ENCODE peak calls at places on chromosomes 2 and 18, in ten cellular contexts. B, K, P, Q, G, A, U, C, I and Y are unnamed samples.

GRCh38 chr2:232296766-232297525 is 81.6 kb upstream of the ALPP start:
- DNase-seq in B (no peak), K (no peak), P (no peak), Q (no peak), G (no peak), A (no peak), U (no peak), C (no peak), I (no peak), Y (no peak)

GRCh38 chr18:28412521-28412920 is 235.6 kb upstream of the CDH2 start:
- DNase-seq in B (no peak), K (no peak), P (no peak), Q (no peak), G (no peak), A (no peak), U (no peak), C (no peak), I (no peak), Y (no peak)

GRCh38 chr2:1254662-1255372 is 158.4 kb upstream of the TPO start:
- DNase-seq in B (peak), K (no peak), P (no peak), Q (no peak), G (no peak), A (no peak), U (no peak), C (no peak), I (no peak), Y (no peak)

GRCh38 chr2:225064362-225064761 is 22.1 kb upstream of the DOCK10 start:
- DNase-seq in B (no peak), K (no peak), P (no peak), Q (no peak), G (no peak), A (no peak), U (no peak), C (no peak), I (no peak), Y (no peak)

GRCh38 chr2:45849491-45850283 is 198.2 kb downstream of the PRKCE start:
- DNase-seq in B (no peak), K (peak), P (no peak), Q (no peak), G (no peak), A (no peak), U (no peak), C (no peak), I (no peak), Y (no peak)

GRCh38 chr2:176079285-176079830 is 4.4 kb downstream of the EVX2 start:
- DNase-seq in B (no peak), K (no peak), P (no peak), Q (no peak), G (no peak), A (peak), U (no peak), C (no peak), I (no peak), Y (no peak)

GRCh38 chr2:236679906-236680305 is 110.3 kb downstream of the ACKR3 start:
- DNase-seq in B (no peak), K (peak), P (no peak), Q (no peak), G (no peak), A (no peak), U (no peak), C (no peak), I (no peak), Y (no peak)

GRCh38 chr2:89844221-89844943 is 1152.9 kb downstream of the RPIA start:
- DNase-seq in B (no peak), K (no peak), P (no peak), Q (no peak), G (peak), A (no peak), U (no peak), C (no peak), I (no peak), Y (no peak)

GRCh38 chr2:239464166-239465016 is 63.6 kb upstream of the HDAC4 start:
- DNase-seq in B (no peak), K (no peak), P (no peak), Q (no peak), G (no peak), A (peak), U (no peak), C (no peak), I (no peak), Y (no peak)

GRCh38 chr2:207499114-207499513 is 30.6 kb upstream of the CREB1 start:
- DNase-seq in B (no peak), K (no peak), P (no peak), Q (no peak), G (no peak), A (no peak), U (no peak), C (peak), I (no peak), Y (no peak)

GRCh38 chr18:21194871-21195771 is 46.9 kb upstream of the GREB1L start:
- DNase-seq in B (no peak), K (peak), P (no peak), Q (no peak), G (no peak), A (no peak), U (no peak), C (peak), I (no peak), Y (no peak)

GRCh38 chr18:27605107-27605834 is 420.2 kb upstream of the CHST9 start:
- DNase-seq in B (peak), K (peak), P (no peak), Q (peak), G (peak), A (no peak), U (no peak), C (no peak), I (peak), Y (no peak)

GRCh38 chr18:5600376-5601071 is 56.7 kb upstream of the EPB41L3 start:
- DNase-seq in B (no peak), K (peak), P (no peak), Q (no peak), G (no peak), A (no peak), U (no peak), C (no peak), I (no peak), Y (no peak)

GRCh38 chr2:124566518-124566970 is 541.5 kb downstream of the CNTNAP5 start:
- DNase-seq in B (no peak), K (no peak), P (no peak), Q (no peak), G (no peak), A (no peak), U (no peak), C (no peak), I (no peak), Y (no peak)

GRCh38 chr2:128727914-128728313 is 409.2 kb upstream of the HS6ST1 start:
- DNase-seq in B (no peak), K (peak), P (no peak), Q (no peak), G (no peak), A (no peak), U (no peak), C (peak), I (no peak), Y (no peak)

GRCh38 chr18:76558881-76559667 is 64.0 kb upstream of the ZNF516 start:
- DNase-seq in B (no peak), K (no peak), P (no peak), Q (no peak), G (no peak), A (no peak), U (no peak), C (peak), I (no peak), Y (no peak)

GRCh38 chr18:77851798-77852197 is 602.1 kb downstream of the GALR1 start:
- DNase-seq in B (no peak), K (no peak), P (no peak), Q (no peak), G (no peak), A (no peak), U (no peak), C (no peak), I (no peak), Y (no peak)

GRCh38 chr18:30487962-30488361 is 554.6 kb downstream of the DSC3 start:
- DNase-seq in B (no peak), K (no peak), P (no peak), Q (peak), G (no peak), A (no peak), U (no peak), C (no peak), I (no peak), Y (no peak)

GRCh38 chr2:393711-394696 is 106.1 kb upstream of the ALKAL2 start:
- DNase-seq in B (no peak), K (no peak), P (no peak), Q (no peak), G (no peak), A (no peak), U (peak), C (peak), I (peak), Y (peak)

GRCh38 chr18:5155180-5155906 is 41.7 kb downstream of the AKAIN1 start:
- DNase-seq in B (peak), K (no peak), P (no peak), Q (no peak), G (no peak), A (no peak), U (no peak), C (no peak), I (no peak), Y (no peak)

GRCh38 chr18:3885209-3885792 is 435.3 kb downstream of the TGIF1 start:
- DNase-seq in B (no peak), K (no peak), P (no peak), Q (no peak), G (no peak), A (no peak), U (no peak), C (no peak), I (no peak), Y (no peak)

GRCh38 chr2:146363731-146364130 is 1481.1 kb upstream of the ACVR2A start:
- DNase-seq in B (no peak), K (no peak), P (no peak), Q (no peak), G (no peak), A (no peak), U (no peak), C (no peak), I (no peak), Y (no peak)

GRCh38 chr18:3402962-3403585 is 46.9 kb upstream of the TGIF1 start:
- DNase-seq in B (no peak), K (peak), P (no peak), Q (peak), G (no peak), A (no peak), U (no peak), C (no peak), I (no peak), Y (no peak)

GRCh38 chr2:70340921-70341765 is 39.3 kb upstream of the FAM136A start:
- DNase-seq in B (peak), K (peak), P (no peak), Q (no peak), G (no peak), A (no peak), U (peak), C (peak), I (peak), Y (peak)

GRCh38 chr2:139217641-139218040 is 437.5 kb upstream of the NXPH2 start:
- DNase-seq in B (no peak), K (no peak), P (no peak), Q (no peak), G (no peak), A (no peak), U (no peak), C (no peak), I (no peak), Y (no peak)

GRCh38 chr2:83160571-83160970 is 1298.5 kb downstream of the SUCLG1 start:
- DNase-seq in B (no peak), K (no peak), P (no peak), Q (no peak), G (no peak), A (no peak), U (no peak), C (no peak), I (no peak), Y (no peak)

GRCh38 chr2:113337809-113338208 is 59.1 kb upstream of the PAX8 start:
- DNase-seq in B (peak), K (peak), P (no peak), Q (no peak), G (no peak), A (no peak), U (no peak), C (no peak), I (no peak), Y (no peak)

GRCh38 chr2:121075641-121076500 is 209.1 kb downstream of the TFCP2L1 start:
- DNase-seq in B (no peak), K (peak), P (no peak), Q (no peak), G (no peak), A (no peak), U (no peak), C (no peak), I (no peak), Y (no peak)

GRCh38 chr2:153479527-153479926 is 965 bp upstream of the RPRM start:
- DNase-seq in B (no peak), K (no peak), P (no peak), Q (no peak), G (no peak), A (no peak), U (no peak), C (no peak), I (no peak), Y (no peak)

GRCh38 chr2:222423632-222424280 is 587 bp upstream of the SGPP2 start:
- DNase-seq in B (no peak), K (no peak), P (no peak), Q (no peak), G (no peak), A (no peak), U (no peak), C (peak), I (no peak), Y (no peak)

GRCh38 chr2:24816884-24817283 is 23.7 kb downstream of the CENPO start:
- DNase-seq in B (no peak), K (peak), P (no peak), Q (no peak), G (no peak), A (no peak), U (no peak), C (no peak), I (no peak), Y (no peak)

GRCh38 chr2:73235315-73236028 is 1.4 kb downstream of the CCT7 start:
- DNase-seq in B (no peak), K (no peak), P (no peak), Q (no peak), G (no peak), A (no peak), U (no peak), C (no peak), I (no peak), Y (no peak)

GRCh38 chr2:190343500-190344274 is at the start of gene INPP1:
- DNase-seq in B (peak), K (peak), P (peak), Q (no peak), G (peak), A (peak), U (no peak), C (no peak), I (peak), Y (peak)

GRCh38 chr2:134718095-134718955 is 475 bp downstream of the TMEM163 start:
- DNase-seq in B (no peak), K (no peak), P (no peak), Q (no peak), G (no peak), A (peak), U (no peak), C (no peak), I (peak), Y (peak)

GRCh38 chr2:8364668-8365067 is 317.2 kb upstream of the ID2 start:
- DNase-seq in B (no peak), K (no peak), P (no peak), Q (no peak), G (no peak), A (no peak), U (no peak), C (no peak), I (no peak), Y (no peak)

GRCh38 chr18:79570266-79571201 is 109.1 kb upstream of the CTDP1 start:
- DNase-seq in B (no peak), K (peak), P (no peak), Q (no peak), G (peak), A (peak), U (no peak), C (no peak), I (no peak), Y (no peak)

GRCh38 chr2:185628985-185629384 is 109.6 kb upstream of the FSIP2 start:
- DNase-seq in B (no peak), K (no peak), P (no peak), Q (no peak), G (no peak), A (no peak), U (no peak), C (no peak), I (peak), Y (no peak)
- TF ChIP-seq CTCF in B (no peak), K (no peak), P (no peak), Q (peak), G (no peak), A (no peak), U (no peak), C (peak), I (peak), Y (no peak)

GRCh38 chr2:96549967-96550786 is 13.6 kb downstream of the ARID5A start:
- DNase-seq in B (no peak), K (no peak), P (no peak), Q (no peak), G (no peak), A (peak), U (no peak), C (no peak), I (no peak), Y (no peak)
- TF ChIP-seq CTCF in B (peak), K (no peak), P (peak), Q (peak), G (no peak), A (peak), U (no peak), C (peak), I (peak), Y (no peak)

GRCh38 chr2:226730487-226730886 is 69.1 kb downstream of the IRS1 start:
- DNase-seq in B (no peak), K (peak), P (no peak), Q (no peak), G (no peak), A (no peak), U (no peak), C (no peak), I (no peak), Y (no peak)
- TF ChIP-seq CTCF in B (peak), K (peak), P (no peak), Q (peak), G (no peak), A (no peak), U (no peak), C (no peak), I (no peak), Y (no peak)

DNA sequence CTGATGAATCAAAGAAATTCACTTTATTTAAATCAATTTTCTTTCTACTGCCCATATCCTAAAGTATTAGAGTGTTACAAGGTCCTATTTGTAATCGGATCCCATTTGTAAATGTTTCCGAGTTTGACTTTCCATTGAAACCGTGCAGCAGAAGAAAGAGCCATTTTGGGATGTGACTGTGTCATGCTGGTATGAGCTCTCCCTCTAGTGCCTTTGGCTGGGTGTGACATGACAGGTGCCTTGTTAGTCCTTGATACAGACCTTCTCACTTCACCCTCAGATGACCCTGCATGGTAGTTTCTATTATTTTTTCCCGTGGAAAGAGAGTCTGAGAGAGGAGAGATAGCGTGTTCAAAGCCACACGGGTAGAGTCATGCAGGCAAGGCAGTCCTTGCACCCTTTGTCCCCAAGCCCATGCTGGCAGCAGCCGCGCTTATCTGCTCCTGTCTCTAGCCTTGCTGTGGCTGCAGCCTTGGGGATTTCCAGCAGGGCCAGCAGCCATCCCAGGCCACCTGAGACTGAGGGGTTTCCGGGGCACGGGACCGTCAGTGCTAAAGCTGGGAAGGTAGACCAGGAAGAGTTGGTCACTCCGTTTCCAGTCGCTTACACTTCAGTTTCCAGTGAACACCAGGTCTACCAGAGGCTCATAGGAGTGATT is 21.4 kb downstream of the CHMP1B start:
- DNase-seq in B (peak), K (peak), P (no peak), Q (no peak), G (no peak), A (no peak), U (no peak), C (no peak), I (no peak), Y (no peak)
- TF ChIP-seq CTCF in B (peak), K (peak), P (peak), Q (peak), G (no peak), A (peak), U (peak), C (peak), I (peak), Y (peak)

GRCh38 chr18:35378206-35378795 is 1.2 kb upstream of the ZNF396 start:
- DNase-seq in B (no peak), K (peak), P (no peak), Q (peak), G (no peak), A (no peak), U (no peak), C (no peak), I (no peak), Y (no peak)
- TF ChIP-seq CTCF in B (no peak), K (no peak), P (no peak), Q (peak), G (no peak), A (no peak), U (no peak), C (no peak), I (no peak), Y (no peak)

DNA sequence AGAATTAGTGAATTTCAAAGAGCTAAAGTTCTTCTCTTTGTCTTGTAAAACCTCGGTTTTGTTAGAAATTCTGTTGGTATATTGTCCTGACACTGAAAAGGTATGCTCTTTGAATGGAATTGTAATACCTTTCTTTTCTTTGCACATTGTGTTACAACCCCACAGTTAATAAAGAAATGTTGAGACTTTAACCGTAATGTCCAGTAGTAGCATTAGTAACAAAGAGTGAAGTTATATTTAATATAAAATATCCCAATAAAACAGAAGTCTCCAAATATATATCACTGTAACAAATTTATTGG is 69.8 kb downstream of the EHBP1 start:
- DNase-seq in B (no peak), K (no peak), P (no peak), Q (no peak), G (no peak), A (no peak), U (no peak), C (no peak), I (no peak), Y (no peak)
- TF ChIP-seq CTCF in B (no peak), K (no peak), P (no peak), Q (no peak), G (peak), A (no peak), U (peak), C (peak), I (peak), Y (peak)

GRCh38 chr18:57447154-57447621 is 12.0 kb downstream of the ONECUT2 start:
- DNase-seq in B (no peak), K (peak), P (no peak), Q (no peak), G (no peak), A (peak), U (no peak), C (no peak), I (peak), Y (no peak)
- TF ChIP-seq CTCF in B (no peak), K (no peak), P (no peak), Q (no peak), G (peak), A (no peak), U (no peak), C (no peak), I (peak), Y (no peak)